ENCODE peak calls at places on chromosomes 16 and 17, in ten cellular contexts. One of them, this sample, is unnamed.

GRCh38 chr16:65200857-65201256 is 79.0 kb upstream of the CDH11 start:
- DNase-seq in lower lobe of right lung: no peak
- DNase-seq in endodermal cell: no peak
- DNase-seq in heart left ventricle: no peak
- DNase-seq in GM23338: no peak
- DNase-seq in CD8-positive, alpha-beta T cell: no peak
- DNase-seq in upper lobe of right lung: no peak
- DNase-seq in IMR-90: peak; percentile 30
- DNase-seq in neural progenitor cell: no peak
- DNase-seq in left ventricle myocardium inferior: no peak
- DNase-seq in this sample: no peak

GRCh38 chr17:33164556-33164881 is 128.6 kb downstream of the ASIC2 start:
- DNase-seq in lower lobe of right lung: no peak
- DNase-seq in endodermal cell: no peak
- DNase-seq in heart left ventricle: no peak
- DNase-seq in GM23338: no peak
- DNase-seq in CD8-positive, alpha-beta T cell: no peak
- DNase-seq in upper lobe of right lung: no peak
- DNase-seq in IMR-90: no peak
- DNase-seq in neural progenitor cell: no peak
- DNase-seq in left ventricle myocardium inferior: no peak
- DNase-seq in this sample: no peak

GRCh38 chr17:46190763-46191162 is 2.5 kb downstream of the KANSL1 start:
- DNase-seq in lower lobe of right lung: no peak
- DNase-seq in endodermal cell: no peak
- DNase-seq in heart left ventricle: no peak
- DNase-seq in GM23338: no peak
- DNase-seq in CD8-positive, alpha-beta T cell: no peak
- DNase-seq in upper lobe of right lung: no peak
- DNase-seq in IMR-90: peak; percentile 11
- DNase-seq in neural progenitor cell: no peak
- DNase-seq in left ventricle myocardium inferior: no peak
- DNase-seq in this sample: no peak

GRCh38 chr17:71338396-71338795 is 782.4 kb upstream of the SOX9 start:
- DNase-seq in lower lobe of right lung: no peak
- DNase-seq in endodermal cell: no peak
- DNase-seq in heart left ventricle: no peak
- DNase-seq in GM23338: no peak
- DNase-seq in CD8-positive, alpha-beta T cell: no peak
- DNase-seq in upper lobe of right lung: no peak
- DNase-seq in IMR-90: peak; percentile 43
- DNase-seq in neural progenitor cell: no peak
- DNase-seq in left ventricle myocardium inferior: no peak
- DNase-seq in this sample: peak; percentile 39

GRCh38 chr16:19644877-19645276 is 73.2 kb downstream of the KNOP1 start:
- DNase-seq in lower lobe of right lung: no peak
- DNase-seq in endodermal cell: no peak
- DNase-seq in heart left ventricle: peak; percentile 75
- DNase-seq in GM23338: no peak
- DNase-seq in CD8-positive, alpha-beta T cell: no peak
- DNase-seq in upper lobe of right lung: no peak
- DNase-seq in IMR-90: peak; percentile 14
- DNase-seq in neural progenitor cell: no peak
- DNase-seq in left ventricle myocardium inferior: peak; percentile 86
- DNase-seq in this sample: no peak

GRCh38 chr17:21078056-21078825 is 35.4 kb upstream of the USP22 start:
- DNase-seq in lower lobe of right lung: no peak
- DNase-seq in endodermal cell: no peak
- DNase-seq in heart left ventricle: no peak
- DNase-seq in GM23338: no peak
- DNase-seq in CD8-positive, alpha-beta T cell: no peak
- DNase-seq in upper lobe of right lung: no peak
- DNase-seq in IMR-90: no peak
- DNase-seq in neural progenitor cell: no peak
- DNase-seq in left ventricle myocardium inferior: no peak
- DNase-seq in this sample: no peak

GRCh38 chr17:3657588-3657869 is 10.8 kb downstream of the TAX1BP3 start:
- DNase-seq in lower lobe of right lung: no peak
- DNase-seq in endodermal cell: peak; percentile 54
- DNase-seq in heart left ventricle: no peak
- DNase-seq in GM23338: no peak
- DNase-seq in CD8-positive, alpha-beta T cell: no peak
- DNase-seq in upper lobe of right lung: no peak
- DNase-seq in IMR-90: no peak
- DNase-seq in neural progenitor cell: no peak
- DNase-seq in left ventricle myocardium inferior: no peak
- DNase-seq in this sample: no peak

GRCh38 chr17:82889496-82890338 is 49.9 kb upstream of the ZNF750 start:
- DNase-seq in lower lobe of right lung: peak; percentile 82
- DNase-seq in endodermal cell: peak; percentile 81
- DNase-seq in heart left ventricle: peak; percentile 31
- DNase-seq in GM23338: no peak
- DNase-seq in CD8-positive, alpha-beta T cell: no peak
- DNase-seq in upper lobe of right lung: peak; percentile 84
- DNase-seq in IMR-90: no peak
- DNase-seq in neural progenitor cell: no peak
- DNase-seq in left ventricle myocardium inferior: no peak
- DNase-seq in this sample: no peak

GRCh38 chr16:50613281-50613991 is 65.2 kb downstream of the NKD1 start:
- DNase-seq in lower lobe of right lung: no peak
- DNase-seq in endodermal cell: no peak
- DNase-seq in heart left ventricle: no peak
- DNase-seq in GM23338: no peak
- DNase-seq in CD8-positive, alpha-beta T cell: no peak
- DNase-seq in upper lobe of right lung: no peak
- DNase-seq in IMR-90: no peak
- DNase-seq in neural progenitor cell: no peak
- DNase-seq in left ventricle myocardium inferior: no peak
- DNase-seq in this sample: no peak

GRCh38 chr17:81961087-81961514 is at the start of gene NOTUM:
- DNase-seq in lower lobe of right lung: no peak
- DNase-seq in endodermal cell: peak; percentile 88
- DNase-seq in heart left ventricle: no peak
- DNase-seq in GM23338: peak; percentile 79
- DNase-seq in CD8-positive, alpha-beta T cell: no peak
- DNase-seq in upper lobe of right lung: no peak
- DNase-seq in IMR-90: peak; percentile 12
- DNase-seq in neural progenitor cell: peak; percentile 88
- DNase-seq in left ventricle myocardium inferior: no peak
- DNase-seq in this sample: peak; percentile 72

GRCh38 chr17:63675607-63676539 is 24.1 kb downstream of the LIMD2 start:
- DNase-seq in lower lobe of right lung: peak; percentile 86
- DNase-seq in endodermal cell: peak; percentile 71
- DNase-seq in heart left ventricle: peak; percentile 86
- DNase-seq in GM23338: peak; percentile 19
- DNase-seq in CD8-positive, alpha-beta T cell: no peak
- DNase-seq in upper lobe of right lung: peak; percentile 83
- DNase-seq in IMR-90: peak; percentile 83
- DNase-seq in neural progenitor cell: no peak
- DNase-seq in left ventricle myocardium inferior: peak; percentile 65
- DNase-seq in this sample: peak; percentile 89

GRCh38 chr16:608019-608418 is 18.2 kb downstream of the RAB40C start:
- DNase-seq in lower lobe of right lung: no peak
- DNase-seq in endodermal cell: peak; percentile 84
- DNase-seq in heart left ventricle: no peak
- DNase-seq in GM23338: no peak
- DNase-seq in CD8-positive, alpha-beta T cell: no peak
- DNase-seq in upper lobe of right lung: no peak
- DNase-seq in IMR-90: no peak
- DNase-seq in neural progenitor cell: no peak
- DNase-seq in left ventricle myocardium inferior: no peak
- DNase-seq in this sample: no peak

GRCh38 chr17:77647531-77647930 is 311.0 kb upstream of the TNRC6C start:
- DNase-seq in lower lobe of right lung: no peak
- DNase-seq in endodermal cell: peak; percentile 27
- DNase-seq in heart left ventricle: no peak
- DNase-seq in GM23338: no peak
- DNase-seq in CD8-positive, alpha-beta T cell: no peak
- DNase-seq in upper lobe of right lung: peak; percentile 37
- DNase-seq in IMR-90: no peak
- DNase-seq in neural progenitor cell: no peak
- DNase-seq in left ventricle myocardium inferior: no peak
- DNase-seq in this sample: no peak

GRCh38 chr16:47458331-47458730 is 2.5 kb downstream of the ITFG1 start:
- DNase-seq in lower lobe of right lung: no peak
- DNase-seq in endodermal cell: no peak
- DNase-seq in heart left ventricle: no peak
- DNase-seq in GM23338: no peak
- DNase-seq in CD8-positive, alpha-beta T cell: no peak
- DNase-seq in upper lobe of right lung: no peak
- DNase-seq in IMR-90: no peak
- DNase-seq in neural progenitor cell: no peak
- DNase-seq in left ventricle myocardium inferior: no peak
- DNase-seq in this sample: no peak

GRCh38 chr16:47460755-47461597 is at the start of the genes ITFG1 and PHKB:
- DNase-seq in lower lobe of right lung: peak; percentile 96
- DNase-seq in endodermal cell: peak; percentile 96
- DNase-seq in heart left ventricle: peak; percentile 94
- DNase-seq in GM23338: peak; percentile 95
- DNase-seq in CD8-positive, alpha-beta T cell: peak; percentile 94
- DNase-seq in upper lobe of right lung: peak; percentile 97
- DNase-seq in IMR-90: peak; percentile 90
- DNase-seq in neural progenitor cell: peak; percentile 96
- DNase-seq in left ventricle myocardium inferior: peak; percentile 94
- DNase-seq in this sample: peak; percentile 90

GRCh38 chr16:47459603-47460002 is 1.3 kb downstream of the ITFG1 start:
- DNase-seq in lower lobe of right lung: no peak
- DNase-seq in endodermal cell: no peak
- DNase-seq in heart left ventricle: no peak
- DNase-seq in GM23338: no peak
- DNase-seq in CD8-positive, alpha-beta T cell: no peak
- DNase-seq in upper lobe of right lung: no peak
- DNase-seq in IMR-90: no peak
- DNase-seq in neural progenitor cell: no peak
- DNase-seq in left ventricle myocardium inferior: no peak
- DNase-seq in this sample: no peak

GRCh38 chr16:47461598-47462266 is 601 bp downstream of the PHKB start:
- DNase-seq in lower lobe of right lung: no peak
- DNase-seq in endodermal cell: no peak
- DNase-seq in heart left ventricle: no peak
- DNase-seq in GM23338: peak; percentile 60
- DNase-seq in CD8-positive, alpha-beta T cell: no peak
- DNase-seq in upper lobe of right lung: no peak
- DNase-seq in IMR-90: peak; percentile 48
- DNase-seq in neural progenitor cell: peak; percentile 58
- DNase-seq in left ventricle myocardium inferior: no peak
- DNase-seq in this sample: peak; percentile 31

DNA sequence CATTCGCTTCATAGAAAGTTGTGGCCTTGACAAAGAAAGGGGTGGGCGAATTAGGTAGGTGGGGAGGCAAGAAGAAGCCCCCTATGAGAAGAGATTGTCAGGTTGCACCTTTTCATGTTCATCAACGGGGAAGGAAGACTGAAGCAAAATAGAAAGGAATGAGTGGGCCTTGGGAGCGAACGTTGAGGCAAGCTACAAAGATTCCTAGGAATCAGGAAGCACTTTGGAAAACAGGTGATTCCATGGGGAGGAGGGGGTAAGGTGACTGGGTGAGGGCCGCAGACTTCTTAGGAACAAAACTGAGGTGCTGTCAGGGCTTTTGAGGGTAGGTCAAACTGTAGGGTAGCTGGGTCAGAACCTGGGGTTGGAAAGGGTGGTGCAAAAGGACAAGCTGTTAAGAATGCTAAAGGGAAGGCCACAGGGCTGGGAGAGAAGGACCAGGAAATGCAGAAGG is 535 bp downstream of the ITFG1 start:
- DNase-seq in lower lobe of right lung: no peak
- DNase-seq in endodermal cell: no peak
- DNase-seq in heart left ventricle: no peak
- DNase-seq in GM23338: peak; percentile 47
- DNase-seq in CD8-positive, alpha-beta T cell: no peak
- DNase-seq in upper lobe of right lung: no peak
- DNase-seq in IMR-90: no peak
- DNase-seq in neural progenitor cell: no peak
- DNase-seq in left ventricle myocardium inferior: no peak
- DNase-seq in this sample: no peak
- H3K4me1 ChIP-seq in lower lobe of right lung: peaks cover 52% of the 10 kb centered on the region
- H3K4me1 ChIP-seq in endodermal cell: no peaks in the 10 kb centered on the region
- H3K4me1 ChIP-seq in heart left ventricle: peaks cover 51% of the 10 kb centered on the region
- H3K4me1 ChIP-seq in GM23338: peaks cover 22% of the 10 kb centered on the region
- H3K4me1 ChIP-seq in CD8-positive, alpha-beta T cell: peaks cover 30% of the 10 kb centered on the region
- H3K4me1 ChIP-seq in upper lobe of right lung: peaks cover 44% of the 10 kb centered on the region
- H3K4me1 ChIP-seq in IMR-90: peaks cover 4% of the 10 kb centered on the region
- H3K4me1 ChIP-seq in neural progenitor cell: peaks cover 33% of the 10 kb centered on the region
- H3K4me1 ChIP-seq in left ventricle myocardium inferior: peaks cover 82% of the 10 kb centered on the region
- H3K4me1 ChIP-seq in this sample: no peaks in the 10 kb centered on the region

GRCh38 chr17:1055751-1056645 is 59.1 kb downstream of the TIMM22 start:
- DNase-seq in lower lobe of right lung: peak; percentile 65
- DNase-seq in endodermal cell: peak; percentile 95
- DNase-seq in heart left ventricle: peak; percentile 69
- DNase-seq in GM23338: peak; percentile 82
- DNase-seq in CD8-positive, alpha-beta T cell: peak; percentile 47
- DNase-seq in upper lobe of right lung: no peak
- DNase-seq in IMR-90: peak; percentile 59
- DNase-seq in neural progenitor cell: peak; percentile 81
- DNase-seq in left ventricle myocardium inferior: peak; percentile 66
- DNase-seq in this sample: peak; percentile 80
- H3K27ac ChIP-seq in lower lobe of right lung: no peak overlapping the region
- H3K27ac ChIP-seq in endodermal cell: peak overlapping the region; percentile 60
- H3K27ac ChIP-seq in heart left ventricle: peak overlapping the region; percentile 54
- H3K27ac ChIP-seq in GM23338: peak overlapping the region; percentile 59
- H3K27ac ChIP-seq in CD8-positive, alpha-beta T cell: no peak overlapping the region
- H3K27ac ChIP-seq in upper lobe of right lung: no peak overlapping the region
- H3K27ac ChIP-seq in IMR-90: no peak overlapping the region
- H3K27ac ChIP-seq in neural progenitor cell: no peak overlapping the region
- H3K27ac ChIP-seq in left ventricle myocardium inferior: peak overlapping the region; percentile 45
- H3K27ac ChIP-seq in this sample: peak overlapping the region; percentile 63

DNA sequence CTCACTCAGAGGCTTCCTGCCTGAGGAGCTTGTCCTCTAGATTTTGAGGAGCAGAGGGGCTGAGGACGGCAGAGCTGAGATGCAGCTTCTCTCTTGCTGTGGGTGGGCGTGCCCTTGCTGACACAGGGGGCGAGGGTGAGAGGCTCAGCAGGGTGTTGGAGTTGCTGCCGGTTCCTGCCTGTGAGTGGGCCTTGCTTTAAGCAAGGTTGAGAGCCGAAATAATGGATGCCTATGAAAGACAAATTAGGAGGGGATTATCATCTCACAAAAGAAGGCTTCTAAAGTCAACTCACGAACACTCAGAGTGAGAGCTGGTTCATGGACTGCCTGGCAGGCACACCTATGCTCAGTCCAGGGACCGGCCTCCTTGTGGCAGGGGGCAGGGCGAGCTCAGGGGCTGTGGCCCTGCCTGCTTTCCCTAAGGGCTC is 215.6 kb downstream of the MSI2 start:
- DNase-seq in lower lobe of right lung: no peak
- DNase-seq in endodermal cell: peak; percentile 81
- DNase-seq in heart left ventricle: no peak
- DNase-seq in GM23338: peak; percentile 38
- DNase-seq in CD8-positive, alpha-beta T cell: no peak
- DNase-seq in upper lobe of right lung: no peak
- DNase-seq in IMR-90: no peak
- DNase-seq in neural progenitor cell: peak; percentile 69
- DNase-seq in left ventricle myocardium inferior: no peak
- DNase-seq in this sample: no peak
- H3K4me3 ChIP-seq in lower lobe of right lung: no peak overlapping the region
- H3K4me3 ChIP-seq in endodermal cell: no peak overlapping the region
- H3K4me3 ChIP-seq in heart left ventricle: no peak overlapping the region
- H3K4me3 ChIP-seq in GM23338: no peak overlapping the region
- H3K4me3 ChIP-seq in CD8-positive, alpha-beta T cell: no peak overlapping the region
- H3K4me3 ChIP-seq in upper lobe of right lung: no peak overlapping the region
- H3K4me3 ChIP-seq in IMR-90: no peak overlapping the region
- H3K4me3 ChIP-seq in neural progenitor cell: peak overlapping the region; percentile 8
- H3K4me3 ChIP-seq in left ventricle myocardium inferior: no peak overlapping the region
- H3K4me3 ChIP-seq in this sample: no peak overlapping the region

GRCh38 chr16:11079657-11080187 is 135.4 kb downstream of the CLEC16A start:
- DNase-seq in lower lobe of right lung: no peak
- DNase-seq in endodermal cell: no peak
- DNase-seq in heart left ventricle: peak; percentile 19
- DNase-seq in GM23338: no peak
- DNase-seq in CD8-positive, alpha-beta T cell: no peak
- DNase-seq in upper lobe of right lung: no peak
- DNase-seq in IMR-90: peak; percentile 98
- DNase-seq in neural progenitor cell: no peak
- DNase-seq in left ventricle myocardium inferior: no peak
- DNase-seq in this sample: no peak
- H3K4me1 ChIP-seq in lower lobe of right lung: peaks cover 20% of the 10 kb centered on the region
- H3K4me1 ChIP-seq in endodermal cell: no peaks in the 10 kb centered on the region
- H3K4me1 ChIP-seq in heart left ventricle: peaks cover 28% of the 10 kb centered on the region
- H3K4me1 ChIP-seq in GM23338: peaks cover 3% of the 10 kb centered on the region
- H3K4me1 ChIP-seq in CD8-positive, alpha-beta T cell: peaks cover 18% of the 10 kb centered on the region
- H3K4me1 ChIP-seq in upper lobe of right lung: peaks cover 11% of the 10 kb centered on the region
- H3K4me1 ChIP-seq in IMR-90: peaks cover 51% of the 10 kb centered on the region
- H3K4me1 ChIP-seq in neural progenitor cell: peaks cover 7% of the 10 kb centered on the region
- H3K4me1 ChIP-seq in left ventricle myocardium inferior: peaks cover 14% of the 10 kb centered on the region
- H3K4me1 ChIP-seq in this sample: peaks cover 6% of the 10 kb centered on the region